ENCODE peak calls at places on chromosomes 13 and 19, in four cellular contexts. One of them, this sample, is unnamed.

GRCh38 chr13:77724092-77724491 is 26.6 kb downstream of the SLAIN1 start:
- DNase-seq in foreskin fibroblast: no peak
- DNase-seq in stimulated activated naive CD8-positive, alpha-beta T cell treated with anti-CD3 and anti-CD28 coated beads, Interleukin-15, Interleukin-2, amounts not matched to agents 100 U/mL and 50 U/mL, for 24 hours: no peak
- DNase-seq in activated CD4-positive, alpha-beta T cell treated with anti-CD3 and anti-CD28 coated beads for 36 hours: peak
- DNase-seq in this sample: no peak

GRCh38 chr13:80973721-80974120 is 632.8 kb upstream of the SPRY2 start:
- DNase-seq in foreskin fibroblast: no peak
- DNase-seq in stimulated activated naive CD8-positive, alpha-beta T cell treated with anti-CD3 and anti-CD28 coated beads, Interleukin-15, Interleukin-2, amounts not matched to agents 100 U/mL and 50 U/mL, for 24 hours: no peak
- DNase-seq in activated CD4-positive, alpha-beta T cell treated with anti-CD3 and anti-CD28 coated beads for 36 hours: no peak
- DNase-seq in this sample: no peak

GRCh38 chr13:81017525-81018152 is 676.7 kb upstream of the SPRY2 start:
- DNase-seq in foreskin fibroblast: peak
- DNase-seq in stimulated activated naive CD8-positive, alpha-beta T cell treated with anti-CD3 and anti-CD28 coated beads, Interleukin-15, Interleukin-2, amounts not matched to agents 100 U/mL and 50 U/mL, for 24 hours: no peak
- DNase-seq in activated CD4-positive, alpha-beta T cell treated with anti-CD3 and anti-CD28 coated beads for 36 hours: no peak
- DNase-seq in this sample: no peak

GRCh38 chr19:42473686-42474085 is 30.9 kb upstream of the CXCL17 start:
- DNase-seq in foreskin fibroblast: no peak
- DNase-seq in stimulated activated naive CD8-positive, alpha-beta T cell treated with anti-CD3 and anti-CD28 coated beads, Interleukin-15, Interleukin-2, amounts not matched to agents 100 U/mL and 50 U/mL, for 24 hours: no peak
- DNase-seq in activated CD4-positive, alpha-beta T cell treated with anti-CD3 and anti-CD28 coated beads for 36 hours: no peak
- DNase-seq in this sample: no peak

GRCh38 chr19:40521276-40521675 is 54.5 kb downstream of the SPTBN4 start:
- DNase-seq in foreskin fibroblast: no peak
- DNase-seq in stimulated activated naive CD8-positive, alpha-beta T cell treated with anti-CD3 and anti-CD28 coated beads, Interleukin-15, Interleukin-2, amounts not matched to agents 100 U/mL and 50 U/mL, for 24 hours: no peak
- DNase-seq in activated CD4-positive, alpha-beta T cell treated with anti-CD3 and anti-CD28 coated beads for 36 hours: peak
- DNase-seq in this sample: no peak

GRCh38 chr13:99617474-99618255 is 116.4 kb downstream of the TM9SF2 start:
- DNase-seq in foreskin fibroblast: peak
- DNase-seq in stimulated activated naive CD8-positive, alpha-beta T cell treated with anti-CD3 and anti-CD28 coated beads, Interleukin-15, Interleukin-2, amounts not matched to agents 100 U/mL and 50 U/mL, for 24 hours: peak
- DNase-seq in activated CD4-positive, alpha-beta T cell treated with anti-CD3 and anti-CD28 coated beads for 36 hours: peak
- DNase-seq in this sample: peak

GRCh38 chr19:47507031-47507430 is 7.8 kb downstream of the NAPA start:
- DNase-seq in foreskin fibroblast: no peak
- DNase-seq in stimulated activated naive CD8-positive, alpha-beta T cell treated with anti-CD3 and anti-CD28 coated beads, Interleukin-15, Interleukin-2, amounts not matched to agents 100 U/mL and 50 U/mL, for 24 hours: no peak
- DNase-seq in activated CD4-positive, alpha-beta T cell treated with anti-CD3 and anti-CD28 coated beads for 36 hours: no peak
- DNase-seq in this sample: no peak

GRCh38 chr13:110107568-110108347 is 199.2 kb downstream of the COL4A1 start:
- DNase-seq in foreskin fibroblast: no peak
- DNase-seq in stimulated activated naive CD8-positive, alpha-beta T cell treated with anti-CD3 and anti-CD28 coated beads, Interleukin-15, Interleukin-2, amounts not matched to agents 100 U/mL and 50 U/mL, for 24 hours: no peak
- DNase-seq in activated CD4-positive, alpha-beta T cell treated with anti-CD3 and anti-CD28 coated beads for 36 hours: no peak
- DNase-seq in this sample: no peak

GRCh38 chr13:79451500-79451962 is 29.4 kb upstream of the NDFIP2 start:
- DNase-seq in foreskin fibroblast: peak
- DNase-seq in stimulated activated naive CD8-positive, alpha-beta T cell treated with anti-CD3 and anti-CD28 coated beads, Interleukin-15, Interleukin-2, amounts not matched to agents 100 U/mL and 50 U/mL, for 24 hours: peak
- DNase-seq in activated CD4-positive, alpha-beta T cell treated with anti-CD3 and anti-CD28 coated beads for 36 hours: peak
- DNase-seq in this sample: no peak

GRCh38 chr13:27970382-27971235 is 1.5 kb upstream of the CDX2 start:
- DNase-seq in foreskin fibroblast: no peak
- DNase-seq in stimulated activated naive CD8-positive, alpha-beta T cell treated with anti-CD3 and anti-CD28 coated beads, Interleukin-15, Interleukin-2, amounts not matched to agents 100 U/mL and 50 U/mL, for 24 hours: no peak
- DNase-seq in activated CD4-positive, alpha-beta T cell treated with anti-CD3 and anti-CD28 coated beads for 36 hours: no peak
- DNase-seq in this sample: no peak

GRCh38 chr19:51325161-51325979 is 13.9 kb downstream of the IGLON5 start:
- DNase-seq in foreskin fibroblast: no peak
- DNase-seq in stimulated activated naive CD8-positive, alpha-beta T cell treated with anti-CD3 and anti-CD28 coated beads, Interleukin-15, Interleukin-2, amounts not matched to agents 100 U/mL and 50 U/mL, for 24 hours: peak
- DNase-seq in activated CD4-positive, alpha-beta T cell treated with anti-CD3 and anti-CD28 coated beads for 36 hours: peak
- DNase-seq in this sample: no peak

GRCh38 chr19:14686411-14686810 is 3.4 kb upstream of the ZNF333 start:
- DNase-seq in foreskin fibroblast: peak
- DNase-seq in stimulated activated naive CD8-positive, alpha-beta T cell treated with anti-CD3 and anti-CD28 coated beads, Interleukin-15, Interleukin-2, amounts not matched to agents 100 U/mL and 50 U/mL, for 24 hours: peak
- DNase-seq in activated CD4-positive, alpha-beta T cell treated with anti-CD3 and anti-CD28 coated beads for 36 hours: peak
- DNase-seq in this sample: no peak

GRCh38 chr13:21733475-21734311 is 62.8 kb downstream of the FGF9 start:
- DNase-seq in foreskin fibroblast: no peak
- DNase-seq in stimulated activated naive CD8-positive, alpha-beta T cell treated with anti-CD3 and anti-CD28 coated beads, Interleukin-15, Interleukin-2, amounts not matched to agents 100 U/mL and 50 U/mL, for 24 hours: no peak
- DNase-seq in activated CD4-positive, alpha-beta T cell treated with anti-CD3 and anti-CD28 coated beads for 36 hours: no peak
- DNase-seq in this sample: no peak

GRCh38 chr19:10205636-10206035 is 10.9 kb upstream of the DNMT1 start:
- DNase-seq in foreskin fibroblast: no peak
- DNase-seq in stimulated activated naive CD8-positive, alpha-beta T cell treated with anti-CD3 and anti-CD28 coated beads, Interleukin-15, Interleukin-2, amounts not matched to agents 100 U/mL and 50 U/mL, for 24 hours: no peak
- DNase-seq in activated CD4-positive, alpha-beta T cell treated with anti-CD3 and anti-CD28 coated beads for 36 hours: no peak
- DNase-seq in this sample: no peak

GRCh38 chr13:97141564-97142005 is 80.5 kb upstream of the MBNL2 start:
- DNase-seq in foreskin fibroblast: peak
- DNase-seq in stimulated activated naive CD8-positive, alpha-beta T cell treated with anti-CD3 and anti-CD28 coated beads, Interleukin-15, Interleukin-2, amounts not matched to agents 100 U/mL and 50 U/mL, for 24 hours: peak
- DNase-seq in activated CD4-positive, alpha-beta T cell treated with anti-CD3 and anti-CD28 coated beads for 36 hours: peak
- DNase-seq in this sample: peak

GRCh38 chr13:51192348-51192747 is 29.9 kb upstream of the FAM124A start:
- DNase-seq in foreskin fibroblast: no peak
- DNase-seq in stimulated activated naive CD8-positive, alpha-beta T cell treated with anti-CD3 and anti-CD28 coated beads, Interleukin-15, Interleukin-2, amounts not matched to agents 100 U/mL and 50 U/mL, for 24 hours: no peak
- DNase-seq in activated CD4-positive, alpha-beta T cell treated with anti-CD3 and anti-CD28 coated beads for 36 hours: no peak
- DNase-seq in this sample: no peak

GRCh38 chr13:45372189-45373115 is 31.5 kb upstream of the TPT1 start:
- DNase-seq in foreskin fibroblast: peak
- DNase-seq in stimulated activated naive CD8-positive, alpha-beta T cell treated with anti-CD3 and anti-CD28 coated beads, Interleukin-15, Interleukin-2, amounts not matched to agents 100 U/mL and 50 U/mL, for 24 hours: no peak
- DNase-seq in activated CD4-positive, alpha-beta T cell treated with anti-CD3 and anti-CD28 coated beads for 36 hours: no peak
- DNase-seq in this sample: no peak

GRCh38 chr19:35031072-35031881 is 1.0 kb downstream of the SCN1B start:
- DNase-seq in foreskin fibroblast: no peak
- DNase-seq in stimulated activated naive CD8-positive, alpha-beta T cell treated with anti-CD3 and anti-CD28 coated beads, Interleukin-15, Interleukin-2, amounts not matched to agents 100 U/mL and 50 U/mL, for 24 hours: no peak
- DNase-seq in activated CD4-positive, alpha-beta T cell treated with anti-CD3 and anti-CD28 coated beads for 36 hours: no peak
- DNase-seq in this sample: no peak

GRCh38 chr13:44573790-44574465 is 2.2 kb downstream of the TSC22D1 start:
- DNase-seq in foreskin fibroblast: peak
- DNase-seq in stimulated activated naive CD8-positive, alpha-beta T cell treated with anti-CD3 and anti-CD28 coated beads, Interleukin-15, Interleukin-2, amounts not matched to agents 100 U/mL and 50 U/mL, for 24 hours: no peak
- DNase-seq in activated CD4-positive, alpha-beta T cell treated with anti-CD3 and anti-CD28 coated beads for 36 hours: peak
- DNase-seq in this sample: no peak

GRCh38 chr19:3356805-3357204 is 9.6 kb upstream of the NFIC start:
- DNase-seq in foreskin fibroblast: no peak
- DNase-seq in stimulated activated naive CD8-positive, alpha-beta T cell treated with anti-CD3 and anti-CD28 coated beads, Interleukin-15, Interleukin-2, amounts not matched to agents 100 U/mL and 50 U/mL, for 24 hours: no peak
- DNase-seq in activated CD4-positive, alpha-beta T cell treated with anti-CD3 and anti-CD28 coated beads for 36 hours: no peak
- DNase-seq in this sample: no peak

GRCh38 chr19:29285187-29285687 is 72.3 kb upstream of the UQCRFS1 start:
- DNase-seq in foreskin fibroblast: no peak
- DNase-seq in stimulated activated naive CD8-positive, alpha-beta T cell treated with anti-CD3 and anti-CD28 coated beads, Interleukin-15, Interleukin-2, amounts not matched to agents 100 U/mL and 50 U/mL, for 24 hours: no peak
- DNase-seq in activated CD4-positive, alpha-beta T cell treated with anti-CD3 and anti-CD28 coated beads for 36 hours: no peak
- DNase-seq in this sample: no peak

GRCh38 chr19:2048104-2048958 is 2.7 kb downstream of the MKNK2 start:
- DNase-seq in foreskin fibroblast: no peak
- DNase-seq in stimulated activated naive CD8-positive, alpha-beta T cell treated with anti-CD3 and anti-CD28 coated beads, Interleukin-15, Interleukin-2, amounts not matched to agents 100 U/mL and 50 U/mL, for 24 hours: no peak
- DNase-seq in activated CD4-positive, alpha-beta T cell treated with anti-CD3 and anti-CD28 coated beads for 36 hours: no peak
- DNase-seq in this sample: no peak

GRCh38 chr19:39110263-39110967 is 15.2 kb upstream of the PAK4 start:
- DNase-seq in foreskin fibroblast: no peak
- DNase-seq in stimulated activated naive CD8-positive, alpha-beta T cell treated with anti-CD3 and anti-CD28 coated beads, Interleukin-15, Interleukin-2, amounts not matched to agents 100 U/mL and 50 U/mL, for 24 hours: peak
- DNase-seq in activated CD4-positive, alpha-beta T cell treated with anti-CD3 and anti-CD28 coated beads for 36 hours: peak
- DNase-seq in this sample: peak

GRCh38 chr19:28602675-28603298 is 610.2 kb downstream of the UQCRFS1 start:
- DNase-seq in foreskin fibroblast: no peak
- DNase-seq in stimulated activated naive CD8-positive, alpha-beta T cell treated with anti-CD3 and anti-CD28 coated beads, Interleukin-15, Interleukin-2, amounts not matched to agents 100 U/mL and 50 U/mL, for 24 hours: no peak
- DNase-seq in activated CD4-positive, alpha-beta T cell treated with anti-CD3 and anti-CD28 coated beads for 36 hours: no peak
- DNase-seq in this sample: no peak

GRCh38 chr19:30334841-30335240 is 37.3 kb upstream of the ZNF536 start:
- DNase-seq in foreskin fibroblast: no peak
- DNase-seq in stimulated activated naive CD8-positive, alpha-beta T cell treated with anti-CD3 and anti-CD28 coated beads, Interleukin-15, Interleukin-2, amounts not matched to agents 100 U/mL and 50 U/mL, for 24 hours: no peak
- DNase-seq in activated CD4-positive, alpha-beta T cell treated with anti-CD3 and anti-CD28 coated beads for 36 hours: no peak
- DNase-seq in this sample: no peak

GRCh38 chr13:102295316-102296048 is 106.4 kb downstream of the FGF14 start:
- DNase-seq in foreskin fibroblast: peak
- DNase-seq in stimulated activated naive CD8-positive, alpha-beta T cell treated with anti-CD3 and anti-CD28 coated beads, Interleukin-15, Interleukin-2, amounts not matched to agents 100 U/mL and 50 U/mL, for 24 hours: no peak
- DNase-seq in activated CD4-positive, alpha-beta T cell treated with anti-CD3 and anti-CD28 coated beads for 36 hours: no peak
- DNase-seq in this sample: no peak

This sample was measured in Panc1.